ENCODE peak calls at places on chromosomes 11 and 22, in nine cellular contexts. G is endothelial cell, T is GM10248, B is mesothelial cell of epicardium, R is fibroblast of the aortic adventitia, M is glutamatergic neuron, E is adrenal gland, A is HFFc6, J is suprapubic skin. L is an unnamed sample.

GRCh38 chr22:26391623-26392022 is 37.4 kb upstream of the ASPHD2 start:
- DNase-seq in G (no peak), T (no peak), J (no peak), R (no peak), B (no peak), E (no peak), A (no peak), M (no peak), L (no peak)

GRCh38 chr11:45650166-45651095 is 15.0 kb downstream of the CHST1 start:
- DNase-seq in M (no peak), A (no peak), T (no peak), R (no peak), B (peak; percentile 34), J (no peak), G (peak; percentile 3), E (no peak), L (no peak)

GRCh38 chr11:45285931-45286632 is at the start of gene SYT13:
- DNase-seq in M (peak; percentile 72), A (no peak), J (no peak), B (peak; percentile 77), G (peak; percentile 57), E (no peak), R (no peak), T (no peak), L (peak; percentile 13)

GRCh38 chr11:32594272-32594671 is 10.6 kb downstream of the EIF3M start:
- DNase-seq in R (no peak), B (no peak), M (no peak), A (no peak), J (no peak), G (no peak), E (no peak), T (no peak), L (no peak)

GRCh38 chr22:35914665-35915476 is 113.8 kb downstream of the RBFOX2 start:
- DNase-seq in T (no peak), R (peak; percentile 92), J (no peak), E (peak; percentile 78), G (peak; percentile 55), A (peak; percentile 85), M (no peak), B (no peak), L (no peak)

GRCh38 chr22:42724062-42724461 is 3.4 kb upstream of the A4GALT start:
- DNase-seq in M (no peak), G (no peak), J (no peak), T (no peak), E (no peak), R (no peak), A (no peak), B (no peak), L (no peak)

GRCh38 chr11:37449146-37449545 is 851.1 kb upstream of the RAG2 start:
- DNase-seq in G (no peak), J (no peak), T (no peak), A (peak; percentile 56), M (no peak), B (no peak), R (peak; percentile 85), E (no peak), L (no peak)

GRCh38 chr11:22192289-22192641 is 620 bp upstream of the ANO5 start:
- DNase-seq in E (peak; percentile 29), R (no peak), J (no peak), B (no peak), A (no peak), T (peak; percentile 18), G (peak; percentile 24), M (no peak), L (peak; percentile 13)

GRCh38 chr11:17392872-17393271 is 4.4 kb upstream of the KCNJ11 start:
- DNase-seq in B (no peak), R (no peak), T (peak; percentile 7), J (no peak), G (no peak), A (no peak), E (no peak), M (no peak), L (no peak)

GRCh38 chr11:45901646-45902045 is 5.4 kb downstream of the FREY1 start:
- DNase-seq in B (no peak), R (no peak), A (no peak), M (no peak), G (no peak), T (no peak), J (no peak), E (no peak), L (no peak)

GRCh38 chr11:66317322-66317765 is 500 bp upstream of the CD248 start:
- DNase-seq in B (no peak), R (peak; percentile 72), E (no peak), G (no peak), A (peak; percentile 35), T (no peak), M (peak; percentile 58), J (no peak), L (no peak)

GRCh38 chr11:33829430-33830141 is 55.3 kb upstream of the FBXO3 start:
- DNase-seq in T (peak; percentile 81), R (peak; percentile 84), A (peak; percentile 65), M (peak; percentile 70), E (peak; percentile 68), G (peak; percentile 62), J (no peak), B (peak; percentile 64), L (peak; percentile 88)

DNA sequence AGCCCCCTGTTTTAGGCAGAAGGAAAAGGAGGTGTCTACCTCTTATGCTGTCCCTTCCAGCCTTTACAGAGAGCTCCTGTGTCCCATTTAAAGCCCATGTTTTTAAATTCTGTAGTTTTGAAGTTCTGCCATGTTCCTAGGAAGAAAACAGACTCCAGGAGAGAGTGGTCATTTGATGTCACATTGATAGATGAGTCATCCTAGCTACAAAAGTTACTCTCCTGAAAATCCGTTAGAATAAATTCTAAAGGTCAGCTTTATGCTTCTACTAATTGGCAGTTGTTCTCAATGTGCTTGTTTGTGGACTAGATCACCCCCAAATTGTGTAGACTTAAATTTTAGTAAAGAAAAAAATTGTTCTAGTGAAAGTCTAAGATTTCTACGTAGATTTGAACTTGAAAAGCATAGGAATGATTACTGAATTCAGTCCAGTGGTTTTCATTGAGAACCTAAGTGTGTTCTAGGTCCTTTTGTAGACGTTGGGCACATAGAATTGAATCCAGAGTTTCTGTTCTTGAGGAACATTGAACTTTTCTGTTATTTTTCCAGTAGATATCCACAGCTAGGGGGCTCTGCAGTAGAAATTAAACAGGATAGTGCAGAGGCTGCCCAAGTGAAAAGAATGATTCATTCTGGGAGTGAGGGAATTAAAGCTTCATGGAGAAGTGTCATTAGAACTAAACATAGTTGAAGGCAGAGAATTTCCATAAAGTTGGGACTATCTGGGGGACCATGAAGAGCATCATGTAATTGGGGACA is 140.6 kb upstream of the RASSF10 start:
- DNase-seq in J (no peak), B (no peak), E (no peak), G (no peak), A (peak; percentile 39), R (peak; percentile 39), T (no peak), M (no peak), L (no peak)
- TF ChIP-seq CTCF in J (no peak), B (no peak), E (peak; percentile 22), G (no peak), A (peak; percentile 76), R (peak; percentile 38), T (no peak), M (no peak), L (no peak)

GRCh38 chr22:32123657-32124056 is 35.4 kb downstream of the C22orf42 start:
- DNase-seq in G (no peak), M (no peak), R (no peak), A (no peak), T (no peak), J (no peak), E (no peak), B (no peak), L (no peak)
- TF ChIP-seq CTCF in G (peak; percentile 19), M (no peak), R (no peak), A (peak; percentile 14), T (no peak), J (no peak), E (no peak), B (no peak), L (peak; percentile 22)

DNA sequence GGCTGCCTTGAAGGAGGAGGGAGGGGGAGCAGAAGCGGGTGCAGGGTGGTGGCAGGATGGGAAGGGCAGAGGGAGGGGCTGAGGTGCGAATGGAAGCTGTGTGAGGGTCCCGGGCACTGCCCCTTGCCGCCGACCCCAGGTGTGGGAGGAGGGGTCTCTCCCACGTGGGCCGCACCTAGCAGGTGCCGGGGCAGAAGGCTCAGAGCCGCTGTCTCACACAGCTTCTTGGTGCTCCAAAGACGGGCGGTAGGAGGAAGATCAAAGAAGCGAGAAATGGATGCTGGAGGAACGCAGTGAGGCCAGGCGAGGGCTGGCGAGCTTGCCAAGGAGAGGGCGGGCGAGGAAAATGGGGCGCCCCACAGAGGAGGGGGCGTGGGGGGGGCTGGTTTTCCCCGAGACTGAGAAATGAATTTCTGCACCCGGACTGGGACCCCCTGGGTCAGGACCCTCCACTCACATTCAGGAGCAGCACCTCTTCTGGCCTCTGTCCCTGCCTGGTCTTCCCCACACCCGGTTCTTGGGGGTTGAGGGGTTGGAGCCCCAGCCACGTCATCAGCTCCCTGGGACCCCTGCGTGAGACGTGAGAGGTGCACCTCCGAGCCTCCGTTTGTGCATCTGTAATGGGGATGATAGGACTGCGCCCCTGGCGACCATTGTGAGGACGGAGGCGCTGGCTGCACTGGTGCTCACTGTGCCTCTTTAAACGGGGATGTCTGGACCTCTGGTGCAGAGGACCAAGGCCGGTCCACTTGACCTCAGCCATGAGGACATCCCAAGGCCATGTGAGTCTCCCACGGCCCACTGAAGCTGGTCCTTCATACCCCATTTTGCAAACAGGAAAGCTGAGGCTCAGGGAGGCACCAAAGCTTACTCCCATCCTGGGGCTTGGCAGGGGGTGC is 16.8 kb downstream of the LSP1 start:
- DNase-seq in J (no peak), B (no peak), E (peak; percentile 66), T (no peak), A (no peak), M (no peak), G (no peak), R (peak; percentile 24), L (no peak)
- TF ChIP-seq CTCF in J (peak; percentile 38), B (no peak), E (peak; percentile 43), T (no peak), A (no peak), M (no peak), G (no peak), R (peak; percentile 67), L (no peak)

GRCh38 chr22:20175597-20175900 is 24.7 kb upstream of the CCDC188 start:
- DNase-seq in G (no peak), M (no peak), J (no peak), B (no peak), R (no peak), A (no peak), E (no peak), T (no peak), L (no peak)
- TF ChIP-seq CTCF in G (no peak), M (no peak), J (no peak), B (no peak), R (no peak), A (no peak), E (no peak), T (no peak), L (no peak)

L was measured in GM13977.